ENCODE peak calls at places on chromosomes 4 and X, in seven cellular contexts. F is right lobe of liver, D is K562, L is IMR-90, V is suprapubic skin, X is sigmoid colon, E is testis. Z is an unnamed sample.

GRCh38 chr4:24924309-24924781 is 11.5 kb upstream of the CCDC149 start:
- DNase-seq in F (no peak), D (no peak), L (peak; percentile 97), V (no peak), X (no peak), E (no peak), Z (no peak)

GRCh38 chr4:80183196-80184052 is 13.9 kb upstream of the PRDM8 start:
- DNase-seq in F (peak; percentile 35), D (no peak), L (no peak), V (peak; percentile 79), X (peak; percentile 83), E (no peak), Z (no peak)

GRCh38 chrX:135923353-135923752 is 29.8 kb downstream of the SAGE1 start:
- DNase-seq in F (no peak), D (no peak), L (no peak), V (no peak), X (no peak), E (no peak), Z (no peak)

GRCh38 chr4:124943145-124943889 is 230.8 kb upstream of the ANKRD50 start:
- DNase-seq in F (no peak), D (no peak), L (no peak), V (no peak), X (no peak), E (no peak), Z (no peak)

GRCh38 chr4:119729815-119730643 is 101.4 kb upstream of the PDE5A start:
- DNase-seq in F (peak; percentile 76), D (no peak), L (peak; percentile 98), V (no peak), X (no peak), E (peak; percentile 28), Z (peak; percentile 55)

GRCh38 chr4:71065991-71066390 is 72.5 kb downstream of the DCK start:
- DNase-seq in F (no peak), D (no peak), L (no peak), V (no peak), X (no peak), E (no peak), Z (no peak)

GRCh38 chrX:68417651-68418050 is 15.6 kb downstream of the OPHN1 start:
- DNase-seq in F (no peak), D (no peak), L (no peak), V (no peak), X (no peak), E (no peak), Z (no peak)

GRCh38 chr4:81836716-81837115 is 365.0 kb upstream of the RASGEF1B start:
- DNase-seq in F (no peak), D (peak; percentile 22), L (no peak), V (no peak), X (no peak), E (no peak), Z (no peak)

GRCh38 chr4:93659629-93660028 is 168.9 kb upstream of the ATOH1 start:
- DNase-seq in F (no peak), D (no peak), L (peak; percentile 30), V (no peak), X (no peak), E (no peak), Z (no peak)

GRCh38 chr4:2934077-2934812 is 29.0 kb downstream of the NOP14 start:
- DNase-seq in F (peak; percentile 61), D (peak; percentile 92), L (peak; percentile 24), V (peak; percentile 90), X (peak; percentile 91), E (peak; percentile 57), Z (peak; percentile 57)

GRCh38 chrX:38929966-38930421 is 128.7 kb downstream of the MID1IP1 start:
- DNase-seq in F (no peak), D (no peak), L (peak; percentile 87), V (no peak), X (peak; percentile 74), E (no peak), Z (no peak)

GRCh38 chr4:90027565-90027964 is 99.6 kb upstream of the CCSER1 start:
- DNase-seq in F (no peak), D (no peak), L (no peak), V (no peak), X (no peak), E (no peak), Z (no peak)

GRCh38 chr4:159227984-159228383 is 125.1 kb downstream of the RAPGEF2 start:
- DNase-seq in F (peak; percentile 41), D (no peak), L (peak; percentile 92), V (peak; percentile 75), X (peak; percentile 81), E (peak; percentile 70), Z (peak; percentile 80)

GRCh38 chr4:176193126-176193525 is 2.3 kb downstream of the SPATA4 start:
- DNase-seq in F (no peak), D (no peak), L (peak; percentile 65), V (no peak), X (no peak), E (no peak), Z (no peak)

GRCh38 chr4:106258145-106259045 is 57.6 kb downstream of the TBCK start:
- DNase-seq in F (no peak), D (no peak), L (peak; percentile 7), V (no peak), X (no peak), E (no peak), Z (no peak)

GRCh38 chrX:47649781-47650163 is 591 bp downstream of the ELK1 start:
- DNase-seq in F (no peak), D (no peak), L (no peak), V (no peak), X (no peak), E (no peak), Z (no peak)

GRCh38 chr4:35559559-35560365 is 684.6 kb downstream of the ARAP2 start:
- DNase-seq in F (no peak), D (no peak), L (no peak), V (no peak), X (no peak), E (no peak), Z (no peak)

GRCh38 chr4:185019451-185020292 is 1.4 kb downstream of the HELT start:
- DNase-seq in F (no peak), D (no peak), L (no peak), V (no peak), X (no peak), E (no peak), Z (no peak)

GRCh38 chr4:156725257-156725656 is 246.3 kb downstream of the PDGFC start:
- DNase-seq in F (no peak), D (no peak), L (no peak), V (no peak), X (no peak), E (no peak), Z (peak; percentile 28)

GRCh38 chr4:71441186-71442169 is 102.7 kb downstream of the SLC4A4 start:
- DNase-seq in F (peak; percentile 40), D (no peak), L (peak; percentile 52), V (no peak), X (no peak), E (no peak), Z (no peak)

DNA sequence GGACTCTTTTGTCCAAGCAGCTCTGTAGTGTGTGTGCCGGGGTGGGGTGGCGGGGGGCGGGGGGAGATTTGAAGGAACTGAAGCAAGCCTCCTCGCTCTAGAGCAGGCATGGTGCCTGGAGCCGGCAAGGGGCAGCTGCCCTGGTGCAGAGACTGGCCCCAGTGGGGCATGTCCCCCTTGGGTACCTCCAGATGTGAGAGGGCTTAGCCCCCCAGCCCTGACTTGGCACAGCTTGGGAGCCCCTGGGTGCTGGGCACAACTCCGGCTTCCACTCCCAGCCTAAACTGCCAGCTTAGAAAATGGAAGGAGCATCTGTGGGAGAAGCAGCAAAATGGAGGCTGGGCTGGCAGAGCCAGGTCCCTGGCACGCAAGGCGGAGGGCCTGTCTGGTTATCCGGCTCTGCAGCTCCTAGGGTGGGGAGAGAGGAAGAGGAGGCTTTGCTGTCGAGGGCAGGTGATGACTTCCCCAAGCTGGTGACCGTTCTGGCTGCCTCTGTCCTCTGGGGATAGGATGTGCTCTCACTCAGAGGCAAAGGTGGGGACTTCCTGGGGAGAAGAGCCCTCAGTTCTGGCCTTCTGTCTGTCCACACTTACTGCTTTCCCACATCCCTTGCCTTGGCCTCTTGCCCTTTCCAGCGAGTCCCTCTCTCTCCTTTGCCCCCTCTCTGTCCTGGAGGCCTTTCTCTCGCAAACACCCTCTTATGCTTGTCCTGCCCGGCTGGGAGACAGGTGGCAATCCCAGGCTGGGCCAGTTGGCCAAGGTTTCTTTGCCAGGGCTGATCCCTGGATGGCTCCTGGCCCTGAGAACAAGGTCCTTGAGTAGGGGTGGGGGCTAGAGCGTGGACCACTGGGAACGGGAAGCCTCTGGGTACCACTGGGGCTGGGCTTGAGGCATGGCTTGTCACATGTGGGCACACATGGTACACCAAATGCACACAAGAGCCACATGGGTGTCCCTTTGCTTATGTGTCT is 2.0 kb downstream of the DLG3 start:
- DNase-seq in F (no peak), D (no peak), L (no peak), V (no peak), X (no peak), E (no peak), Z (no peak)
- TF ChIP-seq CTCF in F (no peak), D (no peak), L (no peak), V (no peak), X (no peak), E (no peak), Z (no peak)

DNA sequence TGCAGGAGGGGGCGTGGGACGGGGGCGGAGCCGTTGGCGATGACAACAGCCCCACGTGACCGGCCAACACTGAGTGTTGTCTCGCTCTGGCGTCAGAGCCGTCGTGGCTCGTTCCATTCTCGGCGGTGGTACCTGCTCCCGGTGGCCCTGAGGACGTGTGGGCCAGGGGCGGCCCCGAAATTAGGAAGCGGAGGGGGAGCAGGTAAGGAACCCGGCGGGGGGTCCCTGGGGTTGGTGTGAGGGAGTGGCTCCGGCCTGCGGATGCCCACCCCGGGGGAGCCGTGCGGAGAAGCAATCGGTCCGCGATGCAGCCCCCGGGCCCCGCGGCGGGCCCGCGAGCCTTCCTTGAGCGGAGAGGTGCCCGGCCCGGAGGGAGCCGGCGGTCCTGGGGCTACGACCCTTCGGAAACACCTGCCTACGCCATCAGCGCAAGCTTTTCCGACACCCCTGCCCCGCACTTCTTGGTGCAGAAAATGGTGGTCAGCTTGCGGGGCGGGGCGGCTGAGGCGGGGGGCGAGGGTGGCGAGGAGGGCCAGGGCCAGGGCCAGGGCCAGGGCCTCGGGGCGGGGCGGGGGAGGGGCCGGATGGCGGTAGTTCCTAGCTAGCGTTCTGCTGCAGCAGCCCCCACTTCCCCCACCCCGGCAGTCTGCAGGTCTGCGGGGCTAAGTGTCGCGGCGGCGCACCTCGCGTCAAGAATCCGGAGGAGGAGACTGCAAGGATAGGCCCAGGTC is at the start of gene BEX4:
- DNase-seq in F (peak; percentile 84), D (peak; percentile 85), L (peak; percentile 41), V (peak; percentile 86), X (peak; percentile 95), E (peak; percentile 91), Z (peak; percentile 84)
- TF ChIP-seq POLR2A in F (peak; percentile 44), D (peak; percentile 85), L (no peak), V (no peak), X (peak; percentile 77), E (peak; percentile 57), Z (no peak)

GRCh38 chr4:74768857-74769525 is 25.3 kb downstream of the BTC start:
- DNase-seq in F (no peak), D (no peak), L (peak; percentile 9), V (no peak), X (no peak), E (no peak), Z (peak; percentile 56)
- TF ChIP-seq CTCF in F (peak; percentile 5), D (no peak), L (no peak), V (no peak), X (no peak), E (no peak), Z (no peak)

DNA sequence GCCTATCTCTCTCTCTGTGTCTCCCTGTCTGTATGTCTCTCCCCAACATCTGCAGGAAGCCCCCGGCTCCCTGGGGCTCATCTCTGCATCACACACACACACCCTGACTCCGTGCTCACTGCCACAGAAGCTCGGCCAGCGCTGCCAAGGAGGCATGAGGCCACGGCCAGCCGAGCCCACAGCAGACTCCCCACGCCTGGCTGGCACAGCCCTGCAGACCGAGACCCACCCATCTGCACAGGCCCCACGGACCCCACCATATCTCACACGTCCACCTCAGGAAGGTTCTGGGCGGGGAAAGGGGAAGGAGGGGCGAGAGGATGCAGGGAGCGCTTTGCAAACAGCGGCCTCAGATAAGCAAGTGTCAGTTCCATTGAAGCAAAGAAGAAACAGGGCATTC is 28.5 kb upstream of the SLC25A6 start:
- DNase-seq in F (no peak), D (no peak), L (no peak), V (peak; percentile 55), X (peak; percentile 57), E (peak; percentile 14), Z (no peak)
- TF ChIP-seq POLR2A in F (no peak), D (no peak), L (no peak), V (no peak), X (no peak), E (no peak), Z (no peak)

Z was measured in stomach.